ENCODE peak calls at places on chromosomes 2 and 18, in four cellular contexts. C is tibial artery, F is HepG2, Y is upper lobe of right lung. L is an unnamed sample.

GRCh38 chr18:66280470-66280869 is 323.4 kb downstream of the CDH19 start:
- DNase-seq in C (no peak), F (no peak), Y (no peak), L (no peak)

GRCh38 chr2:20576598-20577115 is 74.2 kb downstream of the HS1BP3 start:
- DNase-seq in C (no peak), F (no peak), Y (no peak), L (no peak)

GRCh38 chr2:75505012-75505411 is 55.7 kb downstream of the EVA1A start:
- DNase-seq in C (no peak), F (no peak), Y (no peak), L (no peak)

GRCh38 chr2:226795281-226796011 is 4.2 kb downstream of the IRS1 start:
- DNase-seq in C (peak), F (no peak), Y (peak), L (peak)

GRCh38 chr2:225471039-225471438 is 71.5 kb downstream of the NYAP2 start:
- DNase-seq in C (no peak), F (no peak), Y (no peak), L (no peak)

GRCh38 chr2:2662847-2663356 is 331.8 kb upstream of the MYT1L start:
- DNase-seq in C (no peak), F (no peak), Y (no peak), L (no peak)

GRCh38 chr2:185142677-185143076 is 544.3 kb downstream of the ZNF804A start:
- DNase-seq in C (no peak), F (no peak), Y (no peak), L (no peak)

GRCh38 chr2:42234056-42234455 is 64.9 kb downstream of the EML4 start:
- DNase-seq in C (no peak), F (no peak), Y (no peak), L (peak)

GRCh38 chr2:9417725-9418124 is 5.6 kb downstream of the ITGB1BP1 start:
- DNase-seq in C (no peak), F (no peak), Y (no peak), L (no peak)

GRCh38 chr2:6877402-6878305 is at the start of gene RSAD2:
- DNase-seq in C (no peak), F (peak), Y (no peak), L (peak)

GRCh38 chr2:130799295-130799694 is 37.4 kb upstream of the ARHGEF4 start:
- DNase-seq in C (no peak), F (no peak), Y (no peak), L (no peak)

GRCh38 chr2:237695201-237695780 is 67.9 kb downstream of the LRRFIP1 start:
- DNase-seq in C (no peak), F (no peak), Y (no peak), L (peak)

GRCh38 chr18:6959110-6959509 is 158.5 kb downstream of the LAMA1 start:
- DNase-seq in C (no peak), F (no peak), Y (no peak), L (no peak)

GRCh38 chr2:118241128-118241527 is 152.9 kb downstream of the INSIG2 start:
- DNase-seq in C (no peak), F (no peak), Y (no peak), L (no peak)

GRCh38 chr2:119408221-119408619 is 23.4 kb upstream of the TMEM37 start:
- DNase-seq in C (no peak), F (no peak), Y (no peak), L (no peak)

GRCh38 chr2:182667321-182667695 is 48.7 kb upstream of the DNAJC10 start:
- DNase-seq in C (no peak), F (no peak), Y (no peak), L (no peak)

GRCh38 chr2:210225461-210225798 is 183 bp upstream of the ACADL start:
- DNase-seq in C (no peak), F (no peak), Y (no peak), L (peak)

GRCh38 chr2:11796190-11797171 is 50.0 kb downstream of the LPIN1 start:
- DNase-seq in C (no peak), F (no peak), Y (no peak), L (peak)

GRCh38 chr18:5296706-5297320 is 1.3 kb upstream of the ZBTB14 start:
- DNase-seq in C (peak), F (peak), Y (peak), L (peak)

GRCh38 chr2:61750624-61751023 is 103.2 kb downstream of the FAM161A start:
- DNase-seq in C (no peak), F (no peak), Y (no peak), L (peak)

GRCh38 chr2:207165121-207166038 is at the start of gene KLF7:
- DNase-seq in C (peak), F (no peak), Y (peak), L (peak)

GRCh38 chr2:209553913-209554312 is 130.1 kb downstream of the MAP2 start:
- DNase-seq in C (no peak), F (no peak), Y (no peak), L (no peak)

GRCh38 chr2:72864500-72864899 is 22.7 kb upstream of the SPR start:
- DNase-seq in C (no peak), F (no peak), Y (no peak), L (peak)

GRCh38 chr2:223383315-223383714 is 218.8 kb downstream of the SCG2 start:
- DNase-seq in C (no peak), F (no peak), Y (no peak), L (peak)

GRCh38 chr2:42876280-42876840 is 84.0 kb upstream of the HAAO start:
- DNase-seq in C (no peak), F (no peak), Y (no peak), L (peak)

GRCh38 chr2:29910960-29911359 is 10.4 kb downstream of the ALK start:
- DNase-seq in C (no peak), F (no peak), Y (no peak), L (no peak)

GRCh38 chr2:205610437-205610836 is 71.9 kb upstream of the NRP2 start:
- DNase-seq in C (no peak), F (no peak), Y (no peak), L (peak)

GRCh38 chr2:23482188-23482587 is 97.2 kb downstream of the KLHL29 start:
- DNase-seq in C (no peak), F (no peak), Y (peak), L (no peak)

GRCh38 chr18:48002933-48003365 is 72.5 kb upstream of the SMAD2 start:
- DNase-seq in C (peak), F (no peak), Y (peak), L (peak)

GRCh38 chr2:9191044-9191481 is 15.5 kb upstream of the ASAP2 start:
- DNase-seq in C (peak), F (peak), Y (peak), L (peak)

GRCh38 chr2:67256892-67257291 is 140.2 kb upstream of the ETAA1 start:
- DNase-seq in C (no peak), F (no peak), Y (no peak), L (peak)

GRCh38 chr2:127194447-127194846 is 25.7 kb downstream of the CYP27C1 start:
- DNase-seq in C (no peak), F (no peak), Y (no peak), L (no peak)

GRCh38 chr2:234451852-234452625 is 44.8 kb downstream of the ARL4C start:
- DNase-seq in C (no peak), F (no peak), Y (no peak), L (peak)

GRCh38 chr2:1591978-1592907 is 152.1 kb downstream of the PXDN start:
- DNase-seq in C (peak), F (no peak), Y (peak), L (peak)

GRCh38 chr2:85584857-85585780 is 888 bp downstream of the VAMP5 start:
- DNase-seq in C (no peak), F (peak), Y (no peak), L (peak)

DNA sequence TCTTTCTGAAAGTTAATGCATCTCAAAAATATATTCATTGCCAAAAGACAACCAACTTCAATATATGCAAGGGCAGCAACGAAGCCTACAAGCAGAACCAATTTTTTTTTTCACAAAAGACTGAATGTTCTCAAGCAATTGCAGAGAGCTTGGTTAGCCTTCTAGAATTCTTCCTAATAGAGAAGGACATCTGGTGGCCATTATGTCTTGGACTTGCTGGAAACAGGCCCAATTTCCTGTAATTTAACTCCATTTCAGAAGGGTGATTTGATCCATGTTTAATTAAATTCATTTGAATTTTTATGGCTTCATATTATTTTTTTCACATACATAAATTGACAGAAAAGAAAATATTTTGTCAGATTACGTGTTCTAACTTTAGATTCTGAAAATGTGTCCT is 208.0 kb downstream of the TPGS2 start:
- DNase-seq in C (no peak), F (no peak), Y (no peak), L (peak)
- TF ChIP-seq CTCF in C (peak), F (no peak), Y (no peak), L (no peak)

GRCh38 chr18:49563701-49564100 is 1.8 kb downstream of the LIPG start:
- DNase-seq in C (no peak), F (no peak), Y (no peak), L (no peak)

GRCh38 chr18:49565656-49566055 is 3.8 kb downstream of the LIPG start:
- DNase-seq in C (no peak), F (no peak), Y (no peak), L (no peak)

GRCh38 chr18:49566217-49566616 is 4.4 kb downstream of the LIPG start:
- DNase-seq in C (no peak), F (no peak), Y (no peak), L (no peak)

GRCh38 chr18:49564435-49564834 is 2.6 kb downstream of the LIPG start:
- DNase-seq in C (no peak), F (no peak), Y (no peak), L (no peak)

GRCh38 chr18:49565101-49565500 is 3.2 kb downstream of the LIPG start:
- DNase-seq in C (no peak), F (no peak), Y (no peak), L (no peak)
- H3K4me3 ChIP-seq in C (no peak), F (no peak), Y (no peak), L (no peak)

DNA sequence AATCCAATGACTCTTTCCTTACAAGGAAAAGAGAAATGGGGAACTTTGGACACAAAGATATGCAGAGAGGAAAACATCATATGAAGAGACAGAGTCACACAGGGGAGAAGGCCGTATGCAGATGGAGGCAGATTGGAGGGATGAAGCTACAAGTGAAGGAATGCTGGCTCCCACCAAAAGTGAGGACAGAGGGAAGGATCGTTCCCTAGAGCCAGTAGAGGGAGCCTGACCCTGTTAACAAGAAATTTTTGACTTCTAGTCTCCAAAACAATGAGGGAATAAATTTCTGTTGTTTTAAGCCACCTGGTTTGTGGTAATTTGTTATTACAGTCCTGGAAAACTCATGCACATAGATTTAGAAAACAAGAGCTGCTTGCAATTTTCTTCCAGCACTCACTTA is 169.3 kb downstream of the PMAIP1 start:
- DNase-seq in C (no peak), F (no peak), Y (no peak), L (no peak)
- TF ChIP-seq CTCF in C (no peak), F (no peak), Y (no peak), L (no peak)

DNA sequence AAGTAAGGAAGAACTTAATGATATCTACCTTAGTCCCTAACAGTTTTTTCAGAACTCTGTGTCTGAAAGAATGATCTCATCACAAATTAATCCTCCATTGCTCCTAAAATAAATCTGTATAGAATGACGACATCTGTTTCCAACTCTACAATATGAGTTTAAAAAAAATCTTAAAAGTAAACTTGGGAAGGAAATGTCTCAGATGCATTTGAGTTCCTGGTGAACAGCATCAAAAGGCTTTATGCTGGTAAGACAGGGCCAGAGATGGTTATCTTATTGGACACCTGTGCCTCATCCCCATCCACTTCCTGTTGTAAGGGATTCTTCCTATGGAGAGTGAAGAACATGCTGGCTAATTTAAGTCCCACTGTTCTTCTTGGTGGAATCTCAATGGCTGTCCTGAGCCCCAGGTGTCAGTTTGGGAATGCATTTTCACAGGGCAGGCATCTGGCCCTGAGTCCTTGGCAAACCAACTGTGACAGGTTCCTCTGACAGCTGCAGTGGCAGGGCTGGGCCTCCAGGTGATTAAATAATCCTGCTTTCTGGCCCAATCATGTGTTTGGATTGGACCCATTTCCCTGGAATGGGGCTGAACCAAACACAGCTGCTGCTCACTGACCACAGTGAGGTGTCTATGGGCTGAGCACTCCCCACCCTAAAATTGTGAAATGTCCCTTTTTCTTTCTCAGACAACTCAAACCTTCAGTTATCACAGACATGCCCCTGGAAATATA is 12.9 kb upstream of the NCKAP5 start:
- DNase-seq in C (no peak), F (no peak), Y (no peak), L (no peak)
- H3K4me3 ChIP-seq in C (no peak), F (no peak), Y (no peak), L (no peak)

DNA sequence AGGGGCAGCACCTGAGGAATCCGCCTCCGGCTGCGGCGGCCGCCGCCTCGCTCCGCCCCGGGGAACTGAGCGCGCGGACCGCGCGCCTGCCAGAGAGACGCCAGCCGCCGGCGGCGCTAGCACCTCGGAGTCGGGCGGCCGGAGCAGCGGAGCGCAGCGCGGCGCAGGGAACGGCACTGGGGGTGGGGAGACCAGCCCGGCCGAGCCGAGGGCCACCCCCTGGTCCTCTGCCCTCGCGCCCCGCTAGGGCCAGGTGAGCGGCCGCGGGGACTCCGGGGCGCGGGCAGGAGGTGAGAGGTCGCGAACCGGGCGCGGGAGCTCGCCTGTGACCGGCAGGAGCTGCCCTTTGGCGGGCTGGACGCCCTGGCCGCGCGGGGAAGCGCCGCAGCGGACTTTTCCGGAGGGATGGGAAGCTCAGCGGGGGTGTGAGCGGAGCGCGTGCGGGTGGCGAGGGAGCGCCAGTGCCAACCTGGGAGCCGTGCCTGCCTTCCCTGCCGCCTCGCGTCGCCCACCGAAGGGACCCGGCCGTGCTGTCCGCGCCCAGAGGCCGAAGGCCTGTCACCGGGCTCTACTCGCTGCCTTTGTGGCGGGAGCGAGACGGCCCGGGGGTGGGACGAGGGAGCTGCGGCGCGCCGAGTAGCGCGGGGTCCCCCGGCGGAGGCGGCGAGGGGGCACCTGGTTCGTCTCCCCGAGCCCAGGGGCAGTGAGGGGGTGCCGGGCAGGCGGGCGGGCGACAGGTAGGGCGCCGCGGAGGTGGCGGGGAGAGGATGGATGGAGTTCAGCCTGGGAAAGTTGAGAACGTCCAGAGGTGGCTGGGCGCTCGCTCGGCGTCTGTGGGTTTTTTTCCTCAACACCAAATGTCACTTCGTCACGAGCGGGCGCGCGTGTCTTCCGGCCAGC is at the start of gene GREB1L:
- DNase-seq in C (peak), F (peak), Y (peak), L (peak)
- TF ChIP-seq CTCF in C (peak), F (peak), Y (peak), L (no peak)

GRCh38 chr2:208251098-208251497 is 3.8 kb downstream of the IDH1 start:
- DNase-seq in C (no peak), F (no peak), Y (no peak), L (no peak)

GRCh38 chr2:208254871-208255556 is at the start of gene IDH1:
- DNase-seq in C (peak), F (peak), Y (peak), L (peak)

GRCh38 chr2:208253518-208254117 is 1.3 kb downstream of the IDH1 start:
- DNase-seq in C (no peak), F (no peak), Y (no peak), L (peak)

GRCh38 chr2:208254118-208254870 is 577 bp downstream of the IDH1 start:
- DNase-seq in C (peak), F (peak), Y (peak), L (peak)

GRCh38 chr2:208252766-208253492 is 1.9 kb downstream of the IDH1 start:
- DNase-seq in C (no peak), F (peak), Y (no peak), L (no peak)
- H3K4me3 ChIP-seq in C (no peak), F (peak), Y (peak), L (peak)

GRCh38 chr2:52955079-52955478 is 812.5 kb upstream of the CHAC2 start:
- DNase-seq in C (no peak), F (no peak), Y (no peak), L (no peak)

GRCh38 chr2:52959801-52960200 is 807.8 kb upstream of the CHAC2 start:
- DNase-seq in C (no peak), F (no peak), Y (no peak), L (no peak)

GRCh38 chr2:52960891-52961290 is 806.7 kb upstream of the CHAC2 start:
- DNase-seq in C (no peak), F (no peak), Y (no peak), L (no peak)

GRCh38 chr2:52956115-52956514 is 811.5 kb upstream of the CHAC2 start:
- DNase-seq in C (no peak), F (no peak), Y (no peak), L (no peak)

DNA sequence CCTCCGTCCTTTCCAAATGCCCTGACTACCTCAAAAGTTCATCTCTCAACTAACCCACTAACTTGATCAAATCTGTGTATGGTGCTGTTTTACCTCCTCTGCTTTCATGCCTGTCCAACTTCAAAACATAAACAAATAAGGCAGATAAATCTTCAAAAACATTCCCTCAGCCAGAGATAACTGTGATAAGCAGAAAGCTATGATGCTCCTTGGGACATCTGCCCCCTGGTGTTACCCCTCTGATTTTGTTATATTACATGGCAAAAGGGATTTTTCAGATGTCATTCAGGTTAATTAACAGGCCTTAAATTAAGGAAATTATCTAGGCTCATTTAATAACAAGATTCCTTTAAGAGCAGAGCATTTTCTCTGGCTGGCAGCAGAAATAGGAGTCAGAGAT is 810.8 kb upstream of the CHAC2 start:
- DNase-seq in C (no peak), F (no peak), Y (no peak), L (no peak)
- TF ChIP-seq CTCF in C (no peak), F (no peak), Y (no peak), L (no peak)

DNA sequence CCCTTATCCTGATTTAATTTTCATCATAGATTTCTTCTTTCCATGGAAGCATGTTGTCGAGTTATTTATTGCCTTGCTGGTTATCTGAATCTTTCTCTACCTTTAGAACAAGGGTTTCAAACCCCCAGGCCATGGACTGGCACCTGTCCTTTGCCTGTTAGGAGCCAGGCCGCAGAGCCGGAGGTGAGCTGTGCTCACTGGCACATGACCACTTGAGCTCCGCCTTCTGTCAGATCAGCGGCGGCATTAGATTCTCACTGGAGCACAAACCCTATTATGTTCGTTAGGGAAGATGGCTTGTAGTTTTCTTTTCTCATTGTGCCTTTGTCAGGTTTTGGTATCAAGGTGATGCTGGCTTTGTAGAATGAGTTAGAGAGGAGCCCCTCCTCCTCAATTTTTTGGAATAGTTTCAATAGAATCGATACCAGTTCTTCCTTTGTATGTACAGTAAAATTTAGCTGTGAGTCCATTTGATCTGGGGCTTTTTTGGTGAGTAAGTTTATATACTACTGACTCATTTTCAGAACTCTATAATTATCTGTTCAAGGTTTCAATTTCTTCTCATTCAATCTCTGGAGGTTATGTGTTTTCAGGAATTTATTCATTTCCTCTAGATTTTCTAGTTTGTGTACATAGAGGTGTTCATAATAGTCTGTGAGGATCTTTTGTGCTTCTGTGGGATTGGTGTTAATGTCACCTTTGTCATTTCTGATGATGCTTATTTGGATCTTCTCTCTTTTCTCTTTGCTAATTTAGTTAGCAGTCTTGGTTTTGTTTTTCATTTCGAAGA is 668.0 kb upstream of the FAM98A start:
- DNase-seq in C (no peak), F (no peak), Y (no peak), L (no peak)
- H3K4me3 ChIP-seq in C (no peak), F (no peak), Y (no peak), L (no peak)

L was measured in foreskin fibroblast.